ENCODE peak calls at places on chromosomes 1 and 21, in five cellular contexts. W, E, R, I and D are unnamed samples.

GRCh38 chr1:224182057-224182865 is 779 bp upstream of the DEGS1 start:
- DNase-seq in W (no peak), E (no peak), R (peak; percentile 91), I (no peak), D (no peak)

GRCh38 chr1:111334169-111334568 is 43.5 kb downstream of the CHIA start:
- DNase-seq in W (peak; percentile 26), E (no peak), R (peak; percentile 33), I (peak; percentile 50), D (peak; percentile 21)

GRCh38 chr1:54810144-54810942 is 9.2 kb upstream of the TTC22 start:
- DNase-seq in W (peak; percentile 80), E (peak; percentile 92), R (no peak), I (peak; percentile 42), D (peak; percentile 43)

GRCh38 chr21:46297311-46298082 is 11.4 kb downstream of the YBEY start:
- DNase-seq in W (no peak), E (peak; percentile 74), R (no peak), I (no peak), D (no peak)

GRCh38 chr1:29475256-29475800 is 239.0 kb downstream of the PTPRU start:
- DNase-seq in W (no peak), E (no peak), R (no peak), I (no peak), D (no peak)

GRCh38 chr1:55280731-55281130 is 65.6 kb upstream of the USP24 start:
- DNase-seq in W (no peak), E (no peak), R (no peak), I (no peak), D (no peak)

GRCh38 chr1:34037856-34038255 is 127.2 kb downstream of the CSMD2 start:
- DNase-seq in W (no peak), E (no peak), R (no peak), I (no peak), D (no peak)

GRCh38 chr21:45578811-45579381 is 36.7 kb upstream of the SLC19A1 start:
- DNase-seq in W (no peak), E (peak; percentile 24), R (no peak), I (no peak), D (no peak)

GRCh38 chr1:157001304-157001703 is 44.2 kb downstream of the ARHGEF11 start:
- DNase-seq in W (no peak), E (peak; percentile 30), R (no peak), I (no peak), D (no peak)

GRCh38 chr1:11617741-11618140 is 36.5 kb downstream of the FBXO2 start:
- DNase-seq in W (no peak), E (no peak), R (no peak), I (no peak), D (no peak)

GRCh38 chr1:150302338-150302737 is 8.7 kb downstream of the MRPS21 start:
- DNase-seq in W (no peak), E (no peak), R (no peak), I (no peak), D (no peak)

GRCh38 chr1:179599623-179600249 is 8.1 kb downstream of the TDRD5 start:
- DNase-seq in W (peak; percentile 27), E (no peak), R (no peak), I (peak; percentile 48), D (peak; percentile 44)

GRCh38 chr21:46113497-46114176 is 15.7 kb downstream of the COL6A2 start:
- DNase-seq in W (no peak), E (no peak), R (no peak), I (no peak), D (no peak)

GRCh38 chr1:72186733-72187307 is 95.5 kb downstream of the NEGR1 start:
- DNase-seq in W (no peak), E (no peak), R (no peak), I (peak; percentile 1), D (no peak)

GRCh38 chr21:25005388-25005787 is 601.9 kb downstream of the MRPL39 start:
- DNase-seq in W (no peak), E (no peak), R (no peak), I (no peak), D (no peak)

GRCh38 chr21:20783611-20784010 is 214.6 kb upstream of the NCAM2 start:
- DNase-seq in W (no peak), E (no peak), R (no peak), I (no peak), D (no peak)

GRCh38 chr1:1205769-1206375 is 520 bp downstream of the TNFRSF18 start:
- DNase-seq in W (no peak), E (no peak), R (no peak), I (no peak), D (no peak)
- TF ChIP-seq ATF3 in W (no peak), E (no peak), R (no peak), I (no peak), D (no peak)

DNA sequence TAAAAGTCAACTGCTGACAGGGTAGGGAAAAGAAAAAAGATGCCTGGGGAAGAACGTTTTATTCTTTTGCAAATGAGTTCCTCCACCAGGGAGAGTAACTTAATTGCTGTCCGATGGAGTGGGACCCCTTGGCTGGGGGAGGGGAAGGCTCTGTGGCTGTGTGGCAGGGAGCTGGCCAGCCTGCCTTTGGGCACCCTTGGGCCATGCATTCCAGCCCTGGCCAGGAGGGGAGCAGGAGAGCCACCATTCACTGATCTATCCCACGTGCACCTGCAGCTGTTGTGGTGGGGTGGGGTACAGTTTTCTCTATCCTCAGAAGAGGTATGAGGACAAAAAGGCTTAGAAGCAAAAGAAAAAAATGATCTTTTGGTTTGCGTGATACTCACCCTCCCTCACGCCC is 116.9 kb downstream of the KCNK1 start:
- DNase-seq in W (peak; percentile 41), E (peak; percentile 67), R (no peak), I (no peak), D (no peak)
- TF ChIP-seq CTCF in W (peak; percentile 50), E (peak; percentile 62), R (no peak), I (no peak), D (no peak)

GRCh38 chr1:155962599-155963211 is 15.6 kb downstream of the ARHGEF2 start:
- DNase-seq in W (no peak), E (no peak), R (no peak), I (no peak), D (no peak)

GRCh38 chr1:155966135-155966534 is 12.2 kb downstream of the ARHGEF2 start:
- DNase-seq in W (no peak), E (no peak), R (no peak), I (no peak), D (no peak)

GRCh38 chr1:155960081-155960745 is 18.1 kb downstream of the ARHGEF2 start:
- DNase-seq in W (no peak), E (no peak), R (no peak), I (no peak), D (no peak)

GRCh38 chr1:155964193-155964592 is 14.2 kb downstream of the ARHGEF2 start:
- DNase-seq in W (no peak), E (no peak), R (no peak), I (no peak), D (no peak)

GRCh38 chr1:155961937-155962336 is 16.4 kb downstream of the ARHGEF2 start:
- DNase-seq in W (no peak), E (no peak), R (no peak), I (no peak), D (peak; percentile 92)
- H3K4me3 ChIP-seq in W (no peak overlapping the region), E (no peak overlapping the region), R (no peak overlapping the region), I (no peak overlapping the region), D (peak overlapping the region; percentile 11)

DNA sequence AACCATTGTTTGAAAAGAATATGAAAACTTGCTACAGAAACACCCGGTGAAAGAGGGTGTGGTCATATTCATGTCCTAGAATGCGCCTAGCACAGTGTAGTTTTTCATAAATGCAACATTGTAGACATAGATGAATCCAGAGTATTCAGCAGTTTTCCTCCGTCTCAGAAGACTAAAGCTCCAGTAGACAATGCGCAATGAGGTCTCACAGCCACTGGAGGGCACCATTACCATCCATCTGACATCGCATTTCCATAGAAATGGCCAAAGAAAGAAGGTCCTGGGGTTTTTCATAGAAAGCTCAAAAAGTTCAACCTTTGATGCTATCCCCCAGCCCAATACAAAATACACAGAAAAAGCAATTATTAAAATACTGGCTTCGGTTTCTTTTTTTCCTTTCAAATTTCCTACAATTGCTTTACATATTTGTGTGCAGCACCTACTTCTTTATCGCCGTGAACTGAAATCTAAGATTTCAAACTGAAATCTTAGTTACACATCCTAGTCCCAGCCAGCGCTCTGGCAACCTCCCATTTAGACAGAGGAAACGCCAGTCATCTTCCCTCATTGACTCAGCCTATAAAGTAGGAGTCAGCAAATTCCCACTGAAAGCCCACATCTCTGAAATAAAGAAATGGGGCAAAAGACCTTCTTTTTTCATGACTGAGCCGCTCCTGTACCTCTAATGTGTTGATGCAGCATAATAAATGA is 3.9 kb upstream of the CD58 start:
- DNase-seq in W (peak; percentile 79), E (no peak), R (no peak), I (peak; percentile 53), D (peak; percentile 36)
- TF ChIP-seq ATF3 in W (no peak), E (no peak), R (no peak), I (no peak), D (no peak)

GRCh38 chr21:31580866-31581276 is 78.6 kb upstream of the SOD1 start:
- DNase-seq in W (peak; percentile 71), E (peak; percentile 85), R (peak; percentile 26), I (peak; percentile 46), D (peak; percentile 57)
- TF ChIP-seq CTCF in W (peak; percentile 89), E (peak; percentile 86), R (peak; percentile 87), I (peak; percentile 81), D (peak; percentile 77)

GRCh38 chr1:2298685-2299673 is 70.9 kb downstream of the SKI start:
- DNase-seq in W (no peak), E (no peak), R (no peak), I (no peak), D (no peak)
- H3K4me3 ChIP-seq in W (no peak overlapping the region), E (no peak overlapping the region), R (no peak overlapping the region), I (no peak overlapping the region), D (no peak overlapping the region)

DNA sequence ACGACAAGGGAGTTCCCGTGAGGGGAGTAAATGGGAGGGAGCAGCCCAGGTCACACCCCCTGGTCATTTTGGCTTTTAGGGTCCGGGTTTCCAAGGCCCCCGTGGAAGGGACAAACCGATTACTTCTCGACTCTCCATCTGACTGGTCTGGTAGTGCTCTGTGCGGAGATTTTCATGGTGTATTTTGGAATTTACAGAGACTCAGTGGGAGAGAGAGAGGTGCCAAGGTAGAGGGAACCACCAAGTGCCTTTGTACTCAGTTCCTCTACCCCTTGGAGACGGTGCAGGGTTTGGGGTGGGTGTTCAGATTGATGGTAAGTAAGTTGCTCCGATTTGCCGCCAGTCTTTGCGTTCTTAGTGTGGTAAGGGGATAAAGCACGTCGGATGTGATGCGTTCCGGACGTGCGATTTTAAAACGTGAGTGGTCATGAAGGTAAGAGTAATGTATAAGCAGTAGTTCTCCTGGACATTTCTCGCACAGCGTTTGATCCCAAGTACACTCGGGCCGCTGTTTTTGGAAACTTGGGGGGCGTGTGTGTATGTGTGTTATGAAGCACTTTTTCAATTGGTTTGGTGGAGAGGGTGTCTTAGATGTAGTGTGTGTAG is 664 bp downstream of the SUCO start:
- DNase-seq in W (peak; percentile 63), E (no peak), R (no peak), I (peak; percentile 10), D (no peak)
- TF ChIP-seq ATF3 in W (no peak), E (no peak), R (no peak), I (no peak), D (no peak)